ENCODE peak calls at places on chromosomes 4 and X, in four cellular contexts. M is cardiac muscle cell, Q is mammary epithelial cell, W is tibial artery. G is an unnamed sample. For H3K4me1 and H3K27me3, the result is how much of the 10 kb centered on the place peaks cover.

GRCh38 chr4:76420901-76421581 is at the start of gene CCDC158:
- DNase-seq in M (no peak), Q (no peak), W (no peak), G (no peak)

GRCh38 chr4:139535228-139535851 is 20.7 kb downstream of the SETD7 start:
- DNase-seq in M (no peak), Q (no peak), W (no peak), G (no peak)

GRCh38 chrX:41240504-41240903 is 93.5 kb upstream of the DDX3X start:
- DNase-seq in M (no peak), Q (no peak), W (no peak), G (no peak)

GRCh38 chr4:126582737-126583136 is 1050.0 kb upstream of the INTU start:
- DNase-seq in M (no peak), Q (peak), W (no peak), G (peak)

GRCh38 chrX:153565996-153566580 is 32.9 kb downstream of the CCNQ start:
- DNase-seq in M (no peak), Q (no peak), W (no peak), G (no peak)

GRCh38 chr4:61527886-61528285 is 327.8 kb downstream of the ADGRL3 start:
- DNase-seq in M (no peak), Q (no peak), W (no peak), G (no peak)

GRCh38 chrX:123570011-123570590 is 162.8 kb downstream of the THOC2 start:
- DNase-seq in M (no peak), Q (peak), W (no peak), G (no peak)

GRCh38 chr4:118967393-118967792 is 78.7 kb downstream of the SYNPO2 start:
- DNase-seq in M (no peak), Q (peak), W (peak), G (no peak)

GRCh38 chrX:53481816-53482485 is 47.8 kb upstream of the HSD17B10 start:
- DNase-seq in M (peak), Q (peak), W (peak), G (peak)

GRCh38 chr4:120673696-120674095 is 248.8 kb downstream of the PRDM5 start:
- DNase-seq in M (no peak), Q (no peak), W (no peak), G (no peak)

GRCh38 chrX:103211012-103211715 is 3.7 kb upstream of the BEX4 start:
- DNase-seq in M (peak), Q (peak), W (peak), G (peak)

GRCh38 chrX:40096395-40097091 is 1.2 kb downstream of the BCOR start:
- DNase-seq in M (peak), Q (peak), W (no peak), G (peak)

GRCh38 chr4:186765673-186766546 is 42.3 kb upstream of the FAT1 start:
- DNase-seq in M (peak), Q (peak), W (no peak), G (no peak)

GRCh38 chrX:65451663-65452062 is 82.9 kb downstream of the LAS1L start:
- DNase-seq in M (peak), Q (peak), W (no peak), G (peak)

GRCh38 chrX:68717663-68718442 is 70.4 kb downstream of the STARD8 start:
- DNase-seq in M (no peak), Q (no peak), W (no peak), G (no peak)

GRCh38 chr4:176291748-176292147 is 22.7 kb upstream of the ASB5 start:
- DNase-seq in M (no peak), Q (no peak), W (no peak), G (no peak)

GRCh38 chrX:109840585-109840984 is 107.5 kb upstream of the ACSL4 start:
- DNase-seq in M (no peak), Q (peak), W (peak), G (peak)

GRCh38 chr4:6715704-6716017 is 313 bp upstream of the BLOC1S4 start:
- DNase-seq in M (no peak), Q (no peak), W (no peak), G (no peak)

GRCh38 chr4:106268731-106269272 is 47.2 kb downstream of the TBCK start:
- DNase-seq in M (no peak), Q (no peak), W (no peak), G (no peak)

GRCh38 chrX:2928583-2929434 is at the start of gene ARSD:
- DNase-seq in M (peak), Q (peak), W (peak), G (peak)
- H3K27ac ChIP-seq in M (peak), Q (peak), W (peak), G (peak)

DNA sequence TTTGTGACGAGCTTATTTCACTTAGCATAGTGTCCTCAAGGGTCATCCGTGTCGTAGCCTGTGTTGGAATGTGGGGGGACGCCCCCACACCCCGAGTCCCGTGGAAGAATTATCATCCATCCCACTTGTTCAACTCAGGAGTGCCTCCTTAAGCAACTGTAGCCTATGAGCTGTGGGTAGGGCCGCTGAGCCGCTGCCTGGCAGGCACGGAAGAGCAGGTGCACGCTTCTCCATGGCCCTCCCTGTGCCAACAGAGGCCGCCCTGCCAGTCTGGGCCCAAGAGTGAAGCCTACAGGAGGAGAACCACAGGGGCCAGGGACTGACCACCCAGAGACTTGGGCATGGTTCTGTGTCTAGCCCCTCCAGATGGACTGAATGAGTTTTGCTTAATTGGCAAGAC is 2.3 kb upstream of the RGS12 start:
- DNase-seq in M (no peak), Q (no peak), W (no peak), G (peak)
- H3K4me1 ChIP-seq in M (under half), Q (under half), W (under half), G (under half)

GRCh38 chr4:153107246-153107645 is 97.0 kb upstream of the TRIM2 start:
- DNase-seq in M (no peak), Q (no peak), W (no peak), G (no peak)
- H3K27me3 ChIP-seq in M (under half), Q (under half), W (under half), G (under half)

DNA sequence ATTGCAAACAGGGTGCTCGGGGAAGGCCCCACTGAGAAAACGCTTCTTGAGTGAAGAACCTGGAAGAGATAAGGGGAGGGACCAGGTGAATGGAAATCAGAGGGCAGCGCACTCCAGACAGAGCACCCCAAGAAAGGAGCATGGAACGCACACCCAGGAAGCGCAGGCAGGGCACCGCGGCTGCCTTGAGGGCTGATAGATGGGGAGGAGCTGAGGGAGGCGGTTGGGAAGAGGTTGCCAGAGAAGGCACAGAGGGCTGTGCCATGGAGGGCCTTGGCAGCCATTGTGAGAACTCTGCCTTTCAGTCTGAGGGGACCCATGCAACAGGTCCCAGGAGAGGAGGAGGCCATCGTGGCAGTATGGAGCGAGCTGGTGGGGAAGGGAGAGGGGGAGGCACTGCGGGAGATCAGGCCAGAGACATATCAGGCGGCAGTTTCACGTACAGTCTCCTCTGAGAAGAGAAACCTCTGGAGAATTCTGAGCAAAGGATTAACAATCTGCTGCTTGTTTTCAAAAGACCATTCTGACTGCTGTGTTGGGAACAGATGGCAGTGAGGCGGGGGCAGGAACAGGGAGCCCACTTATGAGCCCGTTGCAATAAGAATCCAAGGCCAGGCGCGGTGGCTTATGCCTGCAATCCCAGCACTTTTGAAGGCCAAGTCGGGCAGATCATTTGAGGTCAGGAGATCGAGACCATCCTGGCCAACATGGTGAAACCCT is 83.7 kb downstream of the PCYT1B start:
- DNase-seq in M (no peak), Q (no peak), W (no peak), G (no peak)
- H3K27ac ChIP-seq in M (no peak), Q (no peak), W (peak), G (no peak)

GRCh38 chr4:137307806-137308205 is 224.5 kb downstream of the PCDH18 start:
- DNase-seq in M (no peak), Q (peak), W (peak), G (no peak)
- H3K4me1 ChIP-seq in M (under half), Q (under half), W (under half), G (under half)

DNA sequence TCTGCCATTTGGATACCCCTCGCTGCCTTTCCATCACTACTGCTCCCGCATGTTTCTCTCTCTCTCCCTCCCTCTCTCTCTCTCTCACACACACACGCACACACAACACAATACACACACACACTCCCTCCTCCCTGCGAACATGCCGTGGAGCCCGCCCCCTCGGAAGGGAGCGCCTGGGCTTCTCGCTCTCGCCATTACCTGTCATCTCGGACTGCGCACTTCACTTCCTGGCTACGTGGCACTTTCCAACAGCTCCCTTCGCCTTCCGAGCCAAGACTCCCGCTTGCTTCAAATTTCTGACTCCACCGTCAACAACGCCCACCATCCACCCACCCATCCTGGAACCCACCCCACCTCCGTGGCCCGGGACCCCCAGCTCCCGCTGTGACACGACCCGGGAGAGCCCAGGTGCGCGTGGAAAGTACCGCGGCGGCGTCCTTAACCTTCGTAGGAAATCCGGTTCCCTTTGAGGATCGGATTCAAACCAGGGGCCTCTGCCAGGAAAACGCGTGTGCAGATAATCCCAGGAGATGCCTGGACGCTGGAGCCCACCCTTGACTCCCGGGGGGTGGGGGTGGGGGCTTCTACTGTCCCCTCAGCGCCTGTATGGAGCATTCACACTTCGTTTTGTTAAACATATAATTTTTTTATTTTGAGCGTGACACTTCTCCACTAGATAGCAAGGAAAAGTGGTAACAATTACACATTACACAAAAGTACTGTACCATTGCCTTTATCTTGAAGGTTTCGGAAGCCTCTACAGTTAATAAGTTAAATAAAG is 12.5 kb downstream of the ARX start:
- DNase-seq in M (no peak), Q (no peak), W (no peak), G (no peak)
- H3K27me3 ChIP-seq in M (half or more), Q (under half), W (half or more), G (under half)

GRCh38 chr4:168841682-168842019 is 168.4 kb downstream of the CBR4 start:
- DNase-seq in M (no peak), Q (no peak), W (no peak), G (no peak)
- H3K27ac ChIP-seq in M (peak), Q (peak), W (peak), G (peak)

DNA sequence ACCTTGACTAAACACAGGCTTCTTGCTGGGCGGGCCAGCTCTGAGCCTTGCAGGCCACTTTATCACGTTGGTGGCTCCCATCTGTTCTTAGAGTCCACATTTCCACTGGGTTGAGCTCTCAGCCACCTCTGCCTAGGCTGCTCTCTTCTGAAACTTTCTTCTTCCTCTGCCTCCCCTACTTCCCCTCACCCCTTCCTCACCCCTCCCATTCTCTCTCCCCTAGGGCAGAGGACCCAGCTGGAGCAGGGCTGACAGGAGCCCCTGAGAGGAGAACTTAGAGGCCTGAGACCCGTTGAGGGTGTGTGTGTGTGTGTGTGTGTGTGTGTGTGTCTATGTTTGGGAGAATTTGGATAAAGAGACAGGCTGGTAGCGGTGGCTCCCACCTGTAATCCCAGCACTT is 19.9 kb upstream of the TMSB4X start:
- DNase-seq in M (no peak), Q (no peak), W (no peak), G (no peak)
- H3K4me1 ChIP-seq in M (under half), Q (under half), W (under half), G (under half)

G was measured in SJSA1.